ENCODE peak calls at places on chromosome 21, in ten cellular contexts. One of them, this sample, is unnamed.

GRCh38 chr21:41361786-41362604 is at the start of gene MX2:
- DNase-seq in prostate gland: no peak
- DNase-seq in mesenchymal stem cell: peak; percentile 53
- DNase-seq in DND-41: peak; percentile 91
- DNase-seq in fibroblast of lung: peak; percentile 83
- DNase-seq in CD8-positive, alpha-beta memory T cell: peak; percentile 66
- DNase-seq in mammary epithelial cell: no peak
- DNase-seq in neural progenitor cell: no peak
- DNase-seq in left ventricle myocardium inferior: peak; percentile 77
- DNase-seq in sigmoid colon: peak; percentile 85
- DNase-seq in this sample: no peak

GRCh38 chr21:35053356-35054096 is 4.4 kb upstream of the RUNX1 start:
- DNase-seq in prostate gland: no peak
- DNase-seq in mesenchymal stem cell: peak; percentile 32
- DNase-seq in DND-41: no peak
- DNase-seq in fibroblast of lung: no peak
- DNase-seq in CD8-positive, alpha-beta memory T cell: no peak
- DNase-seq in mammary epithelial cell: no peak
- DNase-seq in neural progenitor cell: peak; percentile 19
- DNase-seq in left ventricle myocardium inferior: no peak
- DNase-seq in sigmoid colon: peak; percentile 77
- DNase-seq in this sample: no peak

GRCh38 chr21:16116798-16117197 is 387.0 kb downstream of the USP25 start:
- DNase-seq in prostate gland: no peak
- DNase-seq in mesenchymal stem cell: no peak
- DNase-seq in DND-41: no peak
- DNase-seq in fibroblast of lung: peak; percentile 53
- DNase-seq in CD8-positive, alpha-beta memory T cell: no peak
- DNase-seq in mammary epithelial cell: no peak
- DNase-seq in neural progenitor cell: no peak
- DNase-seq in left ventricle myocardium inferior: no peak
- DNase-seq in sigmoid colon: no peak
- DNase-seq in this sample: no peak

GRCh38 chr21:14215971-14216621 is at the start of gene RBM11:
- DNase-seq in prostate gland: peak; percentile 72
- DNase-seq in mesenchymal stem cell: peak; percentile 54
- DNase-seq in DND-41: no peak
- DNase-seq in fibroblast of lung: peak; percentile 16
- DNase-seq in CD8-positive, alpha-beta memory T cell: peak; percentile 28
- DNase-seq in mammary epithelial cell: peak; percentile 69
- DNase-seq in neural progenitor cell: peak; percentile 94
- DNase-seq in left ventricle myocardium inferior: peak; percentile 57
- DNase-seq in sigmoid colon: peak; percentile 79
- DNase-seq in this sample: peak; percentile 72

GRCh38 chr21:28489197-28489596 is 503.5 kb downstream of the LTN1 start:
- DNase-seq in prostate gland: no peak
- DNase-seq in mesenchymal stem cell: no peak
- DNase-seq in DND-41: no peak
- DNase-seq in fibroblast of lung: no peak
- DNase-seq in CD8-positive, alpha-beta memory T cell: no peak
- DNase-seq in mammary epithelial cell: no peak
- DNase-seq in neural progenitor cell: no peak
- DNase-seq in left ventricle myocardium inferior: no peak
- DNase-seq in sigmoid colon: no peak
- DNase-seq in this sample: no peak

GRCh38 chr21:41170442-41170841 is 2.5 kb downstream of the BACE2 start:
- DNase-seq in prostate gland: no peak
- DNase-seq in mesenchymal stem cell: no peak
- DNase-seq in DND-41: peak; percentile 41
- DNase-seq in fibroblast of lung: peak; percentile 23
- DNase-seq in CD8-positive, alpha-beta memory T cell: no peak
- DNase-seq in mammary epithelial cell: peak; percentile 62
- DNase-seq in neural progenitor cell: peak; percentile 64
- DNase-seq in left ventricle myocardium inferior: peak; percentile 29
- DNase-seq in sigmoid colon: no peak
- DNase-seq in this sample: peak; percentile 56

GRCh38 chr21:34812510-34813265 is 143.9 kb downstream of the CLIC6 start:
- DNase-seq in prostate gland: no peak
- DNase-seq in mesenchymal stem cell: peak; percentile 89
- DNase-seq in DND-41: no peak
- DNase-seq in fibroblast of lung: peak; percentile 94
- DNase-seq in CD8-positive, alpha-beta memory T cell: no peak
- DNase-seq in mammary epithelial cell: peak; percentile 81
- DNase-seq in neural progenitor cell: no peak
- DNase-seq in left ventricle myocardium inferior: no peak
- DNase-seq in sigmoid colon: no peak
- DNase-seq in this sample: no peak

GRCh38 chr21:15752763-15753407 is 23.1 kb downstream of the USP25 start:
- DNase-seq in prostate gland: no peak
- DNase-seq in mesenchymal stem cell: no peak
- DNase-seq in DND-41: no peak
- DNase-seq in fibroblast of lung: no peak
- DNase-seq in CD8-positive, alpha-beta memory T cell: no peak
- DNase-seq in mammary epithelial cell: peak; percentile 40
- DNase-seq in neural progenitor cell: peak; percentile 52
- DNase-seq in left ventricle myocardium inferior: no peak
- DNase-seq in sigmoid colon: no peak
- DNase-seq in this sample: no peak

GRCh38 chr21:27359141-27359540 is 392.3 kb upstream of the ADAMTS5 start:
- DNase-seq in prostate gland: no peak
- DNase-seq in mesenchymal stem cell: peak; percentile 60
- DNase-seq in DND-41: no peak
- DNase-seq in fibroblast of lung: peak; percentile 82
- DNase-seq in CD8-positive, alpha-beta memory T cell: no peak
- DNase-seq in mammary epithelial cell: no peak
- DNase-seq in neural progenitor cell: no peak
- DNase-seq in left ventricle myocardium inferior: no peak
- DNase-seq in sigmoid colon: no peak
- DNase-seq in this sample: no peak

GRCh38 chr21:34510148-34511142 is 1.6 kb downstream of the KCNE1 start:
- DNase-seq in prostate gland: no peak
- DNase-seq in mesenchymal stem cell: peak; percentile 78
- DNase-seq in DND-41: peak; percentile 58
- DNase-seq in fibroblast of lung: peak; percentile 70
- DNase-seq in CD8-positive, alpha-beta memory T cell: no peak
- DNase-seq in mammary epithelial cell: peak; percentile 39
- DNase-seq in neural progenitor cell: peak; percentile 82
- DNase-seq in left ventricle myocardium inferior: peak; percentile 79
- DNase-seq in sigmoid colon: peak; percentile 82
- DNase-seq in this sample: peak; percentile 72

GRCh38 chr21:29718081-29718815 is 221.5 kb downstream of the GRIK1 start:
- DNase-seq in prostate gland: no peak
- DNase-seq in mesenchymal stem cell: no peak
- DNase-seq in DND-41: no peak
- DNase-seq in fibroblast of lung: peak; percentile 23
- DNase-seq in CD8-positive, alpha-beta memory T cell: no peak
- DNase-seq in mammary epithelial cell: peak; percentile 58
- DNase-seq in neural progenitor cell: no peak
- DNase-seq in left ventricle myocardium inferior: no peak
- DNase-seq in sigmoid colon: no peak
- DNase-seq in this sample: no peak

GRCh38 chr21:26842300-26842699 is 2.9 kb downstream of the ADAMTS1 start:
- DNase-seq in prostate gland: no peak
- DNase-seq in mesenchymal stem cell: peak; percentile 48
- DNase-seq in DND-41: no peak
- DNase-seq in fibroblast of lung: peak; percentile 61
- DNase-seq in CD8-positive, alpha-beta memory T cell: no peak
- DNase-seq in mammary epithelial cell: peak; percentile 22
- DNase-seq in neural progenitor cell: no peak
- DNase-seq in left ventricle myocardium inferior: no peak
- DNase-seq in sigmoid colon: no peak
- DNase-seq in this sample: no peak

GRCh38 chr21:34693192-34693810 is 24.5 kb downstream of the CLIC6 start:
- DNase-seq in prostate gland: peak; percentile 64
- DNase-seq in mesenchymal stem cell: peak; percentile 68
- DNase-seq in DND-41: peak; percentile 59
- DNase-seq in fibroblast of lung: peak; percentile 83
- DNase-seq in CD8-positive, alpha-beta memory T cell: peak; percentile 20
- DNase-seq in mammary epithelial cell: peak; percentile 39
- DNase-seq in neural progenitor cell: peak; percentile 78
- DNase-seq in left ventricle myocardium inferior: no peak
- DNase-seq in sigmoid colon: no peak
- DNase-seq in this sample: no peak

GRCh38 chr21:34613679-34614442 is 1.1 kb downstream of the RCAN1 start:
- DNase-seq in prostate gland: peak; percentile 7
- DNase-seq in mesenchymal stem cell: peak; percentile 36
- DNase-seq in DND-41: no peak
- DNase-seq in fibroblast of lung: no peak
- DNase-seq in CD8-positive, alpha-beta memory T cell: no peak
- DNase-seq in mammary epithelial cell: peak; percentile 4
- DNase-seq in neural progenitor cell: peak; percentile 35
- DNase-seq in left ventricle myocardium inferior: no peak
- DNase-seq in sigmoid colon: no peak
- DNase-seq in this sample: no peak

DNA sequence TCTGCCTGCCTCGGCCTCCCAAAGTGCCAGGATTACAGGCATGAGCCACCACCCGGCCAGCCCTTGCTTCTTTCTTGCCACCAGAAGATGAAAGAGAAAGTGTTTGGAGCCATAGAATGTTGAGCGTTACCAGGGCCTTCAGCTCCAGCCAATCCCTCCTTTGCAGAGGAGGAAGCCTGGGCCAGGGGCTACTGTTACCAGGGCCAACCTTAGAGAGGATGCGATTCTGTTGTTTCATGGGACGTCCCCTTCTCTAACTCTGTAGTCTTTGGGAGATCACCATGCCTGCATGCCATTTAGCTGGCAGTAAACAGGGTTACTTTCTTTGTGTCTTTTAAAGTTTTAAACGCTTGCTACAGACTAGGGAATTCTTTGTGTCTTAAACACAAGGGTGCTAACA is 45.8 kb downstream of the CLDN14 start:
- DNase-seq in prostate gland: no peak
- DNase-seq in mesenchymal stem cell: no peak
- DNase-seq in DND-41: no peak
- DNase-seq in fibroblast of lung: no peak
- DNase-seq in CD8-positive, alpha-beta memory T cell: no peak
- DNase-seq in mammary epithelial cell: no peak
- DNase-seq in neural progenitor cell: no peak
- DNase-seq in left ventricle myocardium inferior: no peak
- DNase-seq in sigmoid colon: no peak
- DNase-seq in this sample: no peak
- H3K4me3 ChIP-seq in prostate gland: no peak overlapping the region
- H3K4me3 ChIP-seq in mesenchymal stem cell: no peak overlapping the region
- H3K4me3 ChIP-seq in DND-41: no peak overlapping the region
- H3K4me3 ChIP-seq in fibroblast of lung: no peak overlapping the region
- H3K4me3 ChIP-seq in CD8-positive, alpha-beta memory T cell: no peak overlapping the region
- H3K4me3 ChIP-seq in mammary epithelial cell: no peak overlapping the region
- H3K4me3 ChIP-seq in neural progenitor cell: no peak overlapping the region
- H3K4me3 ChIP-seq in left ventricle myocardium inferior: no peak overlapping the region
- H3K4me3 ChIP-seq in sigmoid colon: no peak overlapping the region
- H3K4me3 ChIP-seq in this sample: no peak overlapping the region

GRCh38 chr21:10430007-10430406 is 91.4 kb upstream of the TPTE start:
- DNase-seq in prostate gland: no peak
- DNase-seq in mesenchymal stem cell: no peak
- DNase-seq in DND-41: no peak
- DNase-seq in fibroblast of lung: no peak
- DNase-seq in CD8-positive, alpha-beta memory T cell: no peak
- DNase-seq in mammary epithelial cell: no peak
- DNase-seq in neural progenitor cell: no peak
- DNase-seq in left ventricle myocardium inferior: no peak
- DNase-seq in sigmoid colon: no peak
- DNase-seq in this sample: no peak

GRCh38 chr21:10425856-10426255 is 95.5 kb upstream of the TPTE start:
- DNase-seq in prostate gland: no peak
- DNase-seq in mesenchymal stem cell: no peak
- DNase-seq in DND-41: no peak
- DNase-seq in fibroblast of lung: no peak
- DNase-seq in CD8-positive, alpha-beta memory T cell: no peak
- DNase-seq in mammary epithelial cell: no peak
- DNase-seq in neural progenitor cell: no peak
- DNase-seq in left ventricle myocardium inferior: no peak
- DNase-seq in sigmoid colon: no peak
- DNase-seq in this sample: no peak
- H3K9me3 ChIP-seq in prostate gland: no peaks in the 10 kb centered on the region
- H3K9me3 ChIP-seq in mesenchymal stem cell: peaks cover 55% of the 10 kb centered on the region
- H3K9me3 ChIP-seq in DND-41: peaks cover 35% of the 10 kb centered on the region
- H3K9me3 ChIP-seq in fibroblast of lung: peaks cover 13% of the 10 kb centered on the region
- H3K9me3 ChIP-seq in CD8-positive, alpha-beta memory T cell: peaks cover 4% of the 10 kb centered on the region
- H3K9me3 ChIP-seq in mammary epithelial cell: peaks cover 53% of the 10 kb centered on the region
- H3K9me3 ChIP-seq in neural progenitor cell: peaks cover 70% of the 10 kb centered on the region
- H3K9me3 ChIP-seq in left ventricle myocardium inferior: peaks cover 27% of the 10 kb centered on the region
- H3K9me3 ChIP-seq in sigmoid colon: peaks cover 43% of the 10 kb centered on the region
- H3K9me3 ChIP-seq in this sample: peaks cover 17% of the 10 kb centered on the region

GRCh38 chr21:42461881-42462877 is 33.8 kb downstream of the RSPH1 start:
- DNase-seq in prostate gland: no peak
- DNase-seq in mesenchymal stem cell: no peak
- DNase-seq in DND-41: no peak
- DNase-seq in fibroblast of lung: no peak
- DNase-seq in CD8-positive, alpha-beta memory T cell: no peak
- DNase-seq in mammary epithelial cell: no peak
- DNase-seq in neural progenitor cell: no peak
- DNase-seq in left ventricle myocardium inferior: no peak
- DNase-seq in sigmoid colon: no peak
- DNase-seq in this sample: no peak

GRCh38 chr21:42460391-42461184 is 35.4 kb downstream of the RSPH1 start:
- DNase-seq in prostate gland: no peak
- DNase-seq in mesenchymal stem cell: no peak
- DNase-seq in DND-41: peak; percentile 91
- DNase-seq in fibroblast of lung: no peak
- DNase-seq in CD8-positive, alpha-beta memory T cell: no peak
- DNase-seq in mammary epithelial cell: no peak
- DNase-seq in neural progenitor cell: peak; percentile 26
- DNase-seq in left ventricle myocardium inferior: no peak
- DNase-seq in sigmoid colon: no peak
- DNase-seq in this sample: peak; percentile 17

GRCh38 chr21:42459065-42459430 is 37.0 kb downstream of the RSPH1 start:
- DNase-seq in prostate gland: no peak
- DNase-seq in mesenchymal stem cell: no peak
- DNase-seq in DND-41: no peak
- DNase-seq in fibroblast of lung: no peak
- DNase-seq in CD8-positive, alpha-beta memory T cell: no peak
- DNase-seq in mammary epithelial cell: no peak
- DNase-seq in neural progenitor cell: no peak
- DNase-seq in left ventricle myocardium inferior: no peak
- DNase-seq in sigmoid colon: no peak
- DNase-seq in this sample: peak; percentile 29

GRCh38 chr21:42459583-42460215 is 36.3 kb downstream of the RSPH1 start:
- DNase-seq in prostate gland: no peak
- DNase-seq in mesenchymal stem cell: no peak
- DNase-seq in DND-41: no peak
- DNase-seq in fibroblast of lung: no peak
- DNase-seq in CD8-positive, alpha-beta memory T cell: no peak
- DNase-seq in mammary epithelial cell: no peak
- DNase-seq in neural progenitor cell: no peak
- DNase-seq in left ventricle myocardium inferior: no peak
- DNase-seq in sigmoid colon: no peak
- DNase-seq in this sample: no peak

GRCh38 chr21:42461185-42461520 is 34.9 kb downstream of the RSPH1 start:
- DNase-seq in prostate gland: no peak
- DNase-seq in mesenchymal stem cell: no peak
- DNase-seq in DND-41: no peak
- DNase-seq in fibroblast of lung: no peak
- DNase-seq in CD8-positive, alpha-beta memory T cell: no peak
- DNase-seq in mammary epithelial cell: no peak
- DNase-seq in neural progenitor cell: no peak
- DNase-seq in left ventricle myocardium inferior: no peak
- DNase-seq in sigmoid colon: no peak
- DNase-seq in this sample: no peak
- H3K4me1 ChIP-seq in prostate gland: no peaks in the 10 kb centered on the region
- H3K4me1 ChIP-seq in mesenchymal stem cell: peaks cover 33% of the 10 kb centered on the region
- H3K4me1 ChIP-seq in DND-41: peaks cover 71% of the 10 kb centered on the region
- H3K4me1 ChIP-seq in fibroblast of lung: no peaks in the 10 kb centered on the region
- H3K4me1 ChIP-seq in CD8-positive, alpha-beta memory T cell: peaks cover 68% of the 10 kb centered on the region
- H3K4me1 ChIP-seq in mammary epithelial cell: no peaks in the 10 kb centered on the region
- H3K4me1 ChIP-seq in neural progenitor cell: peaks cover 9% of the 10 kb centered on the region
- H3K4me1 ChIP-seq in left ventricle myocardium inferior: no peaks in the 10 kb centered on the region
- H3K4me1 ChIP-seq in sigmoid colon: no peaks in the 10 kb centered on the region
- H3K4me1 ChIP-seq in this sample: peaks cover 32% of the 10 kb centered on the region

GRCh38 chr21:45986316-45987051 is 4.9 kb downstream of the COL6A1 start:
- DNase-seq in prostate gland: no peak
- DNase-seq in mesenchymal stem cell: no peak
- DNase-seq in DND-41: no peak
- DNase-seq in fibroblast of lung: no peak
- DNase-seq in CD8-positive, alpha-beta memory T cell: no peak
- DNase-seq in mammary epithelial cell: no peak
- DNase-seq in neural progenitor cell: no peak
- DNase-seq in left ventricle myocardium inferior: peak; percentile 14
- DNase-seq in sigmoid colon: peak; percentile 64
- DNase-seq in this sample: no peak
- H3K4me3 ChIP-seq in prostate gland: no peak overlapping the region
- H3K4me3 ChIP-seq in mesenchymal stem cell: peak overlapping the region; percentile 96
- H3K4me3 ChIP-seq in DND-41: no peak overlapping the region
- H3K4me3 ChIP-seq in fibroblast of lung: no peak overlapping the region
- H3K4me3 ChIP-seq in CD8-positive, alpha-beta memory T cell: no peak overlapping the region
- H3K4me3 ChIP-seq in mammary epithelial cell: no peak overlapping the region
- H3K4me3 ChIP-seq in neural progenitor cell: no peak overlapping the region
- H3K4me3 ChIP-seq in left ventricle myocardium inferior: peak overlapping the region; percentile 14
- H3K4me3 ChIP-seq in sigmoid colon: peak overlapping the region; percentile 2
- H3K4me3 ChIP-seq in this sample: no peak overlapping the region